ENCODE peak calls at places on chromosomes 2 and 18, in four cellular contexts. L is stimulated activated CD4-positive, alpha-beta T cell treated with anti-CD3 and anti-CD28 coated beads, TNF-alpha, amount 100 ng/mL, for 24 hours; M is EL; I is GM03348. D is an unnamed sample.

GRCh38 chr2:239543696-239544095 is 142.9 kb upstream of the HDAC4 start:
- DNase-seq in L (no peak), M (no peak), I (no peak), D (no peak)

GRCh38 chr18:9109523-9109922 is 7.0 kb downstream of the NDUFV2 start:
- DNase-seq in L (no peak), M (no peak), I (peak), D (no peak)

GRCh38 chr2:109396338-109397180 is 217.2 kb downstream of the SEPTIN10 start:
- DNase-seq in L (no peak), M (no peak), I (no peak), D (no peak)

GRCh38 chr2:57376985-57377384 is 669.6 kb upstream of the VRK2 start:
- DNase-seq in L (no peak), M (peak), I (peak), D (no peak)

GRCh38 chr18:50819727-50820378 is at the start of gene MRO:
- DNase-seq in L (peak), M (peak), I (peak), D (peak)

GRCh38 chr2:208112969-208113368 is 11.4 kb downstream of the CRYGD start:
- DNase-seq in L (no peak), M (no peak), I (no peak), D (no peak)

GRCh38 chr2:125471963-125472362 is 1184.0 kb upstream of the GYPC start:
- DNase-seq in L (no peak), M (no peak), I (peak), D (no peak)

GRCh38 chr2:219658447-219658846 is 31.0 kb downstream of the SLC4A3 start:
- DNase-seq in L (no peak), M (peak), I (peak), D (no peak)

GRCh38 chr2:85649201-85650190 is 18.5 kb downstream of the SFTPB start:
- DNase-seq in L (no peak), M (peak), I (peak), D (no peak)

GRCh38 chr2:237059155-237059875 is 26.4 kb upstream of the COPS8 start:
- DNase-seq in L (no peak), M (no peak), I (no peak), D (no peak)

GRCh38 chr2:45170191-45170975 is 161.1 kb upstream of the SIX2 start:
- DNase-seq in L (no peak), M (no peak), I (no peak), D (no peak)